ENCODE peak calls at places on chromosomes 7 and 10, in eight cellular contexts. T, X, K, A, S, R, I and H are unnamed samples.

GRCh38 chr10:67306588-67307205 is 380.9 kb downstream of the LRRTM3 start:
- DNase-seq in T (no peak), X (peak), K (no peak), A (peak), S (no peak), R (no peak), I (peak), H (peak)

GRCh38 chr10:105807930-105808587 is 1167.0 kb downstream of the SORCS3 start:
- DNase-seq in T (no peak), X (peak), K (no peak), A (no peak), S (no peak), R (no peak), I (no peak), H (no peak)

GRCh38 chr7:105853931-105854419 is 22.4 kb downstream of the ATXN7L1 start:
- DNase-seq in T (no peak), X (no peak), K (no peak), A (no peak), S (no peak), R (no peak), I (peak), H (no peak)

GRCh38 chr10:45421231-45422097 is 47.4 kb downstream of the ALOX5 start:
- DNase-seq in T (no peak), X (peak), K (no peak), A (no peak), S (no peak), R (no peak), I (no peak), H (no peak)

GRCh38 chr10:100827819-100828743 is 82.7 kb downstream of the PAX2 start:
- DNase-seq in T (peak), X (peak), K (peak), A (peak), S (peak), R (no peak), I (no peak), H (peak)

GRCh38 chr7:42843209-42843800 is 68.6 kb downstream of the C7orf25 start:
- DNase-seq in T (peak), X (peak), K (peak), A (no peak), S (no peak), R (peak), I (peak), H (peak)

GRCh38 chr10:21715531-21716195 is 181.6 kb downstream of the MLLT10 start:
- DNase-seq in T (no peak), X (no peak), K (no peak), A (peak), S (no peak), R (no peak), I (peak), H (no peak)

GRCh38 chr10:84334806-84335205 is 6.4 kb downstream of the CCSER2 start:
- DNase-seq in T (no peak), X (no peak), K (no peak), A (no peak), S (no peak), R (no peak), I (no peak), H (no peak)

GRCh38 chr7:150379590-150380379 is 655 bp downstream of the ZNF775 start:
- DNase-seq in T (no peak), X (peak), K (peak), A (peak), S (no peak), R (no peak), I (no peak), H (no peak)

GRCh38 chr7:128045766-128046165 is 14.5 kb upstream of the LRRC4 start:
- DNase-seq in T (no peak), X (no peak), K (no peak), A (peak), S (no peak), R (no peak), I (no peak), H (no peak)

GRCh38 chr10:12628964-12629766 is 279.8 kb downstream of the CAMK1D start:
- DNase-seq in T (no peak), X (no peak), K (peak), A (no peak), S (no peak), R (no peak), I (no peak), H (no peak)

GRCh38 chr10:132654121-132654571 is 116.6 kb downstream of the INPP5A start:
- DNase-seq in T (no peak), X (no peak), K (no peak), A (no peak), S (no peak), R (no peak), I (no peak), H (no peak)

GRCh38 chr7:68547181-68547580 is 1051.1 kb upstream of the AUTS2 start:
- DNase-seq in T (no peak), X (no peak), K (no peak), A (no peak), S (no peak), R (no peak), I (peak), H (no peak)

GRCh38 chr7:5419523-5420107 is 4.0 kb downstream of the TNRC18 start:
- DNase-seq in T (no peak), X (no peak), K (peak), A (peak), S (no peak), R (no peak), I (no peak), H (no peak)

GRCh38 chr7:101630591-101630990 is 1.5 kb upstream of the MYL10 start:
- DNase-seq in T (no peak), X (no peak), K (no peak), A (peak), S (no peak), R (no peak), I (peak), H (no peak)

GRCh38 chr7:340200-340937 is 50.4 kb downstream of the FOXL3 start:
- DNase-seq in T (no peak), X (no peak), K (no peak), A (no peak), S (no peak), R (no peak), I (no peak), H (no peak)

GRCh38 chr10:58511765-58512469 is 755 bp upstream of the BICC1 start:
- DNase-seq in T (peak), X (no peak), K (peak), A (no peak), S (no peak), R (peak), I (no peak), H (no peak)

GRCh38 chr10:132229834-132230556 is 43.2 kb downstream of the DPYSL4 start:
- DNase-seq in T (no peak), X (no peak), K (peak), A (no peak), S (no peak), R (no peak), I (no peak), H (peak)

GRCh38 chr7:149696313-149696712 is 77.1 kb downstream of the ZNF467 start:
- DNase-seq in T (no peak), X (no peak), K (no peak), A (no peak), S (no peak), R (no peak), I (no peak), H (no peak)

GRCh38 chr10:106424076-106424475 is 740.4 kb downstream of the SORCS1 start:
- DNase-seq in T (no peak), X (no peak), K (no peak), A (peak), S (no peak), R (no peak), I (peak), H (no peak)

GRCh38 chr10:50991496-50992355 is 82.6 kb upstream of the PRKG1 start:
- DNase-seq in T (peak), X (no peak), K (peak), A (no peak), S (peak), R (peak), I (no peak), H (no peak)

GRCh38 chr7:117672433-117672832 is 192.6 kb downstream of the CFTR start:
- DNase-seq in T (no peak), X (no peak), K (no peak), A (no peak), S (no peak), R (no peak), I (no peak), H (no peak)

GRCh38 chr7:156558198-156558597 is 82.4 kb upstream of the RNF32 start:
- DNase-seq in T (no peak), X (no peak), K (no peak), A (peak), S (no peak), R (peak), I (peak), H (no peak)

GRCh38 chr10:78434886-78435285 is 401.2 kb downstream of the RPS24 start:
- DNase-seq in T (no peak), X (no peak), K (no peak), A (no peak), S (no peak), R (no peak), I (no peak), H (no peak)

GRCh38 chr10:21078410-21079329 is 181.6 kb upstream of the NEBL start:
- DNase-seq in T (peak), X (peak), K (peak), A (peak), S (peak), R (peak), I (peak), H (peak)

GRCh38 chr7:95772298-95772770 is at the start of gene DYNC1I1:
- DNase-seq in T (peak), X (peak), K (peak), A (peak), S (peak), R (peak), I (peak), H (peak)

GRCh38 chr7:37765872-37766525 is 82.4 kb upstream of the NME8 start:
- DNase-seq in T (no peak), X (peak), K (no peak), A (no peak), S (no peak), R (no peak), I (no peak), H (peak)

GRCh38 chr10:3773465-3774017 is 11.5 kb downstream of the KLF6 start:
- DNase-seq in T (no peak), X (no peak), K (peak), A (peak), S (no peak), R (no peak), I (no peak), H (no peak)

GRCh38 chr7:75900617-75901315 is 14.2 kb upstream of the POR start:
- DNase-seq in T (no peak), X (no peak), K (no peak), A (no peak), S (no peak), R (no peak), I (no peak), H (no peak)

GRCh38 chr10:11225935-11226334 is 208.3 kb downstream of the CELF2 start:
- DNase-seq in T (peak), X (peak), K (peak), A (no peak), S (no peak), R (no peak), I (no peak), H (no peak)

GRCh38 chr7:45244996-45245395 is 87.4 kb downstream of the RAMP3 start:
- DNase-seq in T (no peak), X (no peak), K (no peak), A (no peak), S (no peak), R (no peak), I (no peak), H (no peak)
- TF ChIP-seq CTCF in T (no peak), X (no peak), K (no peak), A (no peak), S (no peak), R (no peak), I (no peak), H (no peak)

GRCh38 chr10:119812684-119813083 is 60.0 kb downstream of the MCMBP start:
- DNase-seq in T (no peak), X (no peak), K (no peak), A (no peak), S (no peak), R (no peak), I (no peak), H (no peak)

GRCh38 chr10:119821172-119821571 is 51.5 kb downstream of the MCMBP start:
- DNase-seq in T (no peak), X (no peak), K (no peak), A (no peak), S (no peak), R (no peak), I (no peak), H (no peak)

GRCh38 chr10:119815671-119816070 is 57.0 kb downstream of the MCMBP start:
- DNase-seq in T (no peak), X (no peak), K (no peak), A (no peak), S (no peak), R (no peak), I (no peak), H (no peak)

GRCh38 chr10:119818889-119819270 is 53.8 kb downstream of the MCMBP start:
- DNase-seq in T (no peak), X (no peak), K (no peak), A (no peak), S (no peak), R (no peak), I (no peak), H (no peak)

GRCh38 chr10:119817991-119818888 is 54.4 kb downstream of the MCMBP start:
- DNase-seq in T (peak), X (no peak), K (peak), A (no peak), S (peak), R (peak), I (peak), H (peak)
- TF ChIP-seq CTCF in T (no peak), X (no peak), K (no peak), A (no peak), S (peak), R (no peak), I (peak), H (no peak)

DNA sequence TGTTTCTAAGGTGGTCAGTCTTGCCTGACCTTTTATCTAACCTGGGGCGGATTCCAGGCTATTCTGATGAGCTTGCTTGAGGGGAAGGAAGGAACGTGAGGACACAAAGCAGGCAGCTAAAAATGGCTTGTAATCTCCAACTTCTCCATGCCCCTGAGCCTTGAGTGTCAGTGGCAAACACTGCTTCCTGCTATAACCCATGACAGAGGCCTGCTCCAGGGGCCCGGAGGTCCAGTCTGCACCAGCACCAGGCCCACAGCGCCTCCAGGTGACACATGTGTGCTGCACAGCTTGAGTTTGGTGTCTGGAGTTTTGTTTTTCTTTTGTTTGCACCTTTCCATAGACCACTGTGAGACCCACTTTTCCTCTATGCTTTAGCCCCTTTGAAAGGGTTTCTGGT is 207.9 kb downstream of the PAXIP1 start:
- DNase-seq in T (no peak), X (no peak), K (no peak), A (no peak), S (no peak), R (no peak), I (no peak), H (no peak)
- TF ChIP-seq CTCF in T (no peak), X (no peak), K (no peak), A (no peak), S (peak), R (no peak), I (no peak), H (no peak)

GRCh38 chr7:142334806-142335205 is 76.9 kb upstream of the PRSS58 start:
- DNase-seq in T (no peak), X (no peak), K (no peak), A (no peak), S (no peak), R (no peak), I (no peak), H (no peak)

GRCh38 chr7:142334236-142334635 is 76.4 kb upstream of the PRSS58 start:
- DNase-seq in T (no peak), X (no peak), K (no peak), A (no peak), S (no peak), R (no peak), I (no peak), H (no peak)

GRCh38 chr7:142337406-142338001 is 79.6 kb upstream of the PRSS58 start:
- DNase-seq in T (no peak), X (no peak), K (no peak), A (no peak), S (no peak), R (no peak), I (no peak), H (no peak)

GRCh38 chr7:142338633-142339501 is 81.0 kb upstream of the PRSS58 start:
- DNase-seq in T (no peak), X (no peak), K (no peak), A (no peak), S (no peak), R (no peak), I (peak), H (no peak)
- TF ChIP-seq CTCF in T (no peak), X (peak), K (no peak), A (peak), S (peak), R (no peak), I (peak), H (no peak)

DNA sequence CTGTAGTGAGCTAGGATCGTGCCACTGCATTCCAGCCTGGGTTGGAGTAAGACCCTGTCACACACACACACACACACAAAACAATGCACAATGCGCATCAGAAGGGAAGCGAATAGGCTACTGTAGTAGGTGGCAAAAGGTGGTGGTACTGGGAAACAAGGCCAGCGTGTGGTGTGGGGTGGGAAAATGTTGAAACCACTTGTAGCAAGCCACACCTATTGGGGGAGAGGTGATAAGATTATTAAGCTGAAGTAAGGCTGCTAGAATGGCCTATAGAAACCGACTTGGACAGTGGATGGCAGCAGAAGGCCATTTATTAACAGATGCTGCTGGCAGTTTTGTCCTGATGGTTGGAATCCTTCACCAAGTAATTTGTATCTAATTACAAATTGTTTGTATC is 7.2 kb upstream of the CHCHD1 start:
- DNase-seq in T (no peak), X (peak), K (no peak), A (peak), S (no peak), R (no peak), I (no peak), H (no peak)
- TF ChIP-seq CTCF in T (no peak), X (no peak), K (no peak), A (peak), S (no peak), R (no peak), I (no peak), H (peak)